ENCODE peak calls at places on chromosomes 2 and 18, in four cellular contexts. B is K562, W is endothelial cell of umbilical vein, K is GM12878. T is an unnamed sample.

GRCh38 chr2:189982777-189983394 is 79.6 kb downstream of the MSTN start:
- DNase-seq in B (peak), W (peak), K (no peak), T (no peak)

GRCh38 chr2:25234756-25235155 is 66.4 kb upstream of the POMC start:
- DNase-seq in K (no peak), W (no peak), B (no peak), T (no peak)

GRCh38 chr2:126482582-126483464 is 173.1 kb upstream of the GYPC start:
- DNase-seq in W (no peak), B (no peak), K (no peak), T (no peak)

GRCh38 chr2:1656961-1657841 is 87.1 kb downstream of the PXDN start:
- DNase-seq in W (no peak), K (no peak), B (no peak), T (no peak)

GRCh38 chr2:173866858-173867620 is 98.1 kb downstream of the SP3 start:
- DNase-seq in B (no peak), K (no peak), W (no peak), T (no peak)

GRCh38 chr2:226758886-226759660 is 40.5 kb downstream of the IRS1 start:
- DNase-seq in B (no peak), W (no peak), K (no peak), T (peak)

GRCh38 chr2:129870646-129871335 is 108.7 kb upstream of the RAB6C start:
- DNase-seq in B (no peak), K (no peak), W (no peak), T (no peak)

GRCh38 chr2:73947412-73948018 is 20.8 kb downstream of the DGUOK start:
- DNase-seq in W (no peak), B (no peak), K (no peak), T (no peak)

GRCh38 chr18:23087352-23087751 is 47.9 kb upstream of the CABLES1 start:
- DNase-seq in W (no peak), K (no peak), B (no peak), T (no peak)

GRCh38 chr2:29305762-29306161 is 190.5 kb downstream of the CLIP4 start:
- DNase-seq in K (no peak), B (no peak), W (no peak), T (no peak)

GRCh38 chr2:101745711-101746694 is 48.5 kb downstream of the MAP4K4 start:
- DNase-seq in W (peak), K (no peak), B (no peak), T (peak)

DNA sequence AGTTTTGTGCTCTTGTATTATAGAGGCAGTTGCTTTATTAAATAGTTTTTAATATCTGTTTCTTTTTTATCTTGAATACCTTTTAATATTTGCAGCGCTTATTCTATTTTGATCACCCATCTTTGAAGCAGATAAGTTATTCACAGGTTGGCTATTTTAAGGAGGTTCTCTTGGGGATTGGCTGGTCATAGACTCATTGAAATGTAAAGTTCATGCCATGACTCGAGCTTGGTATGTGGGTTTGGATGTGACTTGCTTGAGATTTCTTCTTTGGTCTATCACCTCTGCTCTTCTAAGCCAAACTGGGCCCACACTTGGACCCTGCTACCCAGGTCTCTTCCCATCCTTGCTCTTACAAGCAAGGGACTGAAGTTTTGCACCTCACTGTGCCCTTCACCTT is 33.6 kb downstream of the FARP2 start:
- DNase-seq in K (no peak), B (no peak), W (no peak), T (no peak)
- TF ChIP-seq FOS in K (no peak), B (no peak), W (no peak), T (no peak)

DNA sequence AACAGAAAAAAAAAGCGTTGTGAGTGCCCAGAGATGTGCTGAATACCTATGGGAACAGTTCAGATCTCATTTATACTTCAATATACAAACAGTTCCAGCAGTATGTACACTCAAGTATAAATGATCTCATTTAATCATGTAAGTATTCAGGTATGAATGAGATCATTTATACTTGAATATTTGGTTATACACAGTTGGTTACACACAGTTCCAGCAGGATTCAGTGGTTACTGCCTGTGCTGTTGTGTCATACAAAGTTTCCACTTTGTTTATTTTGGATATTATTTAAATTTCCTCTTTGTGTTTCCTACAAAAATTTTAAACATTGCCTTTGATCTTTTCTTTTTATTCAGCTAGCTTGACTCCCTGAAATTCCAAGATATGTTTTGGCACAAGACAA is 293.5 kb upstream of the SLC39A10 start:
- DNase-seq in K (no peak), B (no peak), W (no peak), T (peak)
- H3K4me2 ChIP-seq in K (no peak), B (no peak), W (peak), T (peak)

GRCh38 chr2:96554293-96555145 is 18.0 kb downstream of the ARID5A start:
- DNase-seq in W (peak), K (no peak), B (peak), T (peak)

GRCh38 chr2:96553176-96553956 is 16.8 kb downstream of the ARID5A start:
- DNase-seq in K (no peak), B (no peak), W (no peak), T (no peak)

GRCh38 chr2:96551605-96552283 is 15.2 kb downstream of the ARID5A start:
- DNase-seq in B (no peak), W (no peak), K (no peak), T (no peak)

GRCh38 chr2:96550787-96551604 is 14.4 kb downstream of the ARID5A start:
- DNase-seq in B (no peak), K (no peak), W (no peak), T (no peak)

DNA sequence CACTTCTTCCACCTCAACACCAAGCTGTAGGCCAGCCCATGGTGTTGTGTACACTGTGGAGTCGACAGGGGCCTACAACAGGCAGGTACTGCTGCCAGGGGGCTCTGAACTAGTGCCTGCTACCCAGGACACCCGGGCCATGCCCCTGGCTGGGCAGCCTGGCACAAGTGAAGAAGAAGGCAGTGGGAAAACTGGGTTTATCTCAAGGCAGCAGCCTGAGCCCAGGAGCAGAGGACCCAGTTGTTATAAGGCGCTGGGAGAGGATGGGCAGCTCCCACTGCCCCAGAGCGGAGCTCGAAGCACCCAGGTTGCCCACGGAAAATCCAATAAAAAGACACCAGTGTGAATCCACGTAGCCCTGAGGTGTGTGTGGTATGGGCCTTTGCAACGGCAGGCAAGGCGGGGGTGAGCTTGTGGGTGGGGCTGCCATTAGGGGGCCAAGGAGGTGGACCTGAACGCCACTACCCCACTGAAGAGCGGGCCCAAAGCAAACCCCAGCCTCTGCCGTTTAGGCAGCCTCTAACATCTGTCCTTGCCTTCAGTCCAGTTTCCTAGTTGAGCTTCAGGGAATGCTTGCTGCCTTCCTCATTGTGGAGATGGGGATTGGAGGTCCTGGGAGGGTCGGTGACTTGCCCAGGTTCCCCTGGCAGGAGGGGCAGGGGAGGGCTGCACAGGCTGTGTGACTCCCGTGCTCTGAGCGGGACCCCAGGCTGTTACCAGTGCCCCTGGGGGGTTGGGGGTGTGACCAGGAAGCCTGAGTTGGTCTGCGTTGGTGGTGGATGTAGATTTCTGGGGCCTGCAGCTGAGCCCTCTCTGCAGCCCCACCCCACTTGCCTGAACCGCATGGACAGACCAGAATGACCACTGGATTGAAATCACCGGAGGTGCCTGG is 16.0 kb downstream of the ARID5A start:
- DNase-seq in W (no peak), K (no peak), B (no peak), T (no peak)
- TF ChIP-seq FOS in W (no peak), K (no peak), B (no peak), T (no peak)

DNA sequence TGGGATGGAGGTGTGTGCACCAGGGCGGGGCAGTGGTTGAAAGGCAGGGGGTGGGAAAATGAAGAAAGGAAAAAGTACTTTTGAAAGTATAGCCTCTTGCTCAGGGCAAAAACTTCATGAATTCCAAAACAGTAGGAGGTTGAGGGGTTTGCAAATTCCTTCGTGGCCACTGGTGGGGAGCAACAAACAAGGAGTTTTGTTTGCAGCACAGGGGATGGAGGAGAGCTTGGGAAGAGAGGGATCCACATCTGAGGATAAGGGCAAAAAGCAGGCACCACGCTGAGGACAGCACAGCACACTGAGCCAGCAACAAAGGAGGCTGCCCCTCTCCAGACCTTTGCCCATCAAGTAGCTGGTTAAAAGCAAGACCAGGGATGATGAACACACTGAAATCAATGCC is 149.0 kb downstream of the TCF4 start:
- DNase-seq in K (no peak), W (no peak), B (no peak), T (no peak)
- H3K4me2 ChIP-seq in K (no peak), W (no peak), B (no peak), T (no peak)

GRCh38 chr2:235670974-235671787 is 177.3 kb downstream of the AGAP1 start:
- DNase-seq in K (no peak), B (no peak), W (no peak), T (no peak)
- TF ChIP-seq FOS in K (no peak), B (no peak), W (no peak), T (no peak)

GRCh38 chr2:178056345-178056744 is 16.2 kb downstream of the PDE11A start:
- DNase-seq in B (no peak), W (no peak), K (no peak), T (no peak)
- H3K4me2 ChIP-seq in B (no peak), W (no peak), K (no peak), T (no peak)

DNA sequence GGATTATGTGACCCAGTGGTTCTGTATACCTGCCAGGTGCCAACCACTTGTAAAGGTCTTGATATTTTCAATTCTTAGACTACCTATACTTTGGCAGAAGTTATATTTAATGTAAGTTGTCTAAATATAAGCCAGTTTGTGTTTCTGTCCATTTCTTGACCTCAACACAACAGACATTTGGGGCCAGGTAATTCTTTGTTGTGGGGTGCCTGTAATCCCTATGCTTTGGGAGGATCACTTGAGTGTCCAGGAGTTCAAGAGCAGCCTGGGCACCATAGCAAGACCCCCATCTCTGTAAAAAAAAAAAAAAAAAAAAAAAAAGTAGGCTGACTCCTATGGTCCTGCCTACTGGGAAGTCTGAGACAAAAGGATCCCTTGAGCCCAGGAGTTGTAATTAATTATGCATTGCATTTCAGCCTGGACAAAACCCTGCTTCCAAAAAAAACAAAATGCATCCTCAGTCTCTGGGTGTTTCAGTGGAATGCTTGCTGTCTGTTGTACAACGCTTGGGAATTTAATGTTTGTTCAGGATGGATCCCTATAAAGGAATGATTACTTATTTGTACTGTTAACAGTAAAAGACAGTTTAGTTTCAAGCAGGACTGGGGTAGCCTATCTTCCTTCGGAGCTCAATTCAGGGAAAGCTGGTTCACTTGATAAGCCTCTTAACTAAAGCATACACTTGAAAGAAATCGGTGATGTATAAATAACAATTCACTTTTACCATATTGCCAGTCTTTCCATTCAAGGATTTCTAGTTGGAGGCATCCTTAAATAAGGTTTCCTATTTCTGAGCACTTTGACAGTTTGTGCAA is 3.4 kb downstream of the RPS27A start:
- DNase-seq in K (no peak), B (no peak), W (no peak), T (no peak)
- TF ChIP-seq FOS in K (no peak), B (no peak), W (no peak), T (no peak)

GRCh38 chr18:42781298-42781815 is 334.1 kb downstream of the RIT2 start:
- DNase-seq in W (no peak), K (no peak), B (no peak), T (no peak)
- H3K4me2 ChIP-seq in W (no peak), K (no peak), B (no peak), T (no peak)